ENCODE peak calls at places on chromosomes 2 and 18, in seven cellular contexts. U, J, I, T, D, N and E are unnamed samples.

GRCh38 chr2:47455411-47455810 is 52.5 kb downstream of the MSH2 start:
- DNase-seq in U (no peak), J (no peak), I (no peak), T (no peak), D (no peak), N (no peak), E (no peak)

GRCh38 chr2:179675435-179675834 is 186.0 kb downstream of the ZNF385B start:
- DNase-seq in U (no peak), J (no peak), I (no peak), T (no peak), D (no peak), N (no peak), E (no peak)

GRCh38 chr2:191245046-191245868 is at the start of gene MYO1B:
- DNase-seq in U (peak), J (peak), I (no peak), T (peak), D (peak), N (peak), E (peak)

GRCh38 chr18:62486290-62486964 is 36.4 kb upstream of the ZCCHC2 start:
- DNase-seq in U (peak), J (peak), I (no peak), T (no peak), D (no peak), N (peak), E (no peak)

GRCh38 chr2:166344286-166345113 is 31.2 kb downstream of the SCN9A start:
- DNase-seq in U (no peak), J (no peak), I (no peak), T (no peak), D (no peak), N (no peak), E (no peak)

GRCh38 chr2:239690651-239691631 is 290.1 kb upstream of the HDAC4 start:
- DNase-seq in U (no peak), J (no peak), I (no peak), T (no peak), D (no peak), N (no peak), E (no peak)

GRCh38 chr2:215828528-215829184 is 184.7 kb downstream of the MREG start:
- DNase-seq in U (peak), J (peak), I (no peak), T (no peak), D (peak), N (peak), E (peak)

GRCh38 chr2:148257276-148257675 is 236.4 kb downstream of the MBD5 start:
- DNase-seq in U (no peak), J (no peak), I (no peak), T (no peak), D (no peak), N (no peak), E (no peak)

GRCh38 chr18:10566390-10566789 is 40.6 kb downstream of the NAPG start:
- DNase-seq in U (no peak), J (no peak), I (no peak), T (no peak), D (no peak), N (no peak), E (no peak)

GRCh38 chr2:64210816-64211215 is 66.6 kb upstream of the PELI1 start:
- DNase-seq in U (no peak), J (peak), I (no peak), T (no peak), D (no peak), N (no peak), E (no peak)

GRCh38 chr2:84038866-84039265 is 420.2 kb downstream of the SUCLG1 start:
- DNase-seq in U (no peak), J (no peak), I (no peak), T (no peak), D (no peak), N (no peak), E (peak)

GRCh38 chr18:31093880-31094279 is 8.3 kb downstream of the DSC2 start:
- DNase-seq in U (no peak), J (no peak), I (no peak), T (no peak), D (no peak), N (no peak), E (no peak)

GRCh38 chr2:39696838-39697237 is 31.1 kb downstream of the TMEM178A start:
- DNase-seq in U (peak), J (no peak), I (peak), T (no peak), D (peak), N (no peak), E (peak)

GRCh38 chr2:46122971-46123365 is 174.2 kb upstream of the EPAS1 start:
- DNase-seq in U (no peak), J (no peak), I (no peak), T (no peak), D (no peak), N (no peak), E (no peak)

GRCh38 chr2:184644685-184645084 is 46.4 kb downstream of the ZNF804A start:
- DNase-seq in U (no peak), J (no peak), I (no peak), T (no peak), D (no peak), N (no peak), E (no peak)

GRCh38 chr18:79679552-79680099 is at the start of gene CTDP1:
- DNase-seq in U (no peak), J (peak), I (peak), T (peak), D (peak), N (peak), E (peak)

GRCh38 chr2:173605994-173606393 is 251.3 kb downstream of the CDCA7 start:
- DNase-seq in U (no peak), J (no peak), I (no peak), T (no peak), D (no peak), N (no peak), E (no peak)

GRCh38 chr2:9002637-9003365 is 683 bp downstream of the MBOAT2 start:
- DNase-seq in U (peak), J (peak), I (peak), T (no peak), D (no peak), N (no peak), E (no peak)

GRCh38 chr2:135820003-135820618 is 16.9 kb downstream of the LCT start:
- DNase-seq in U (peak), J (no peak), I (no peak), T (peak), D (no peak), N (peak), E (no peak)

GRCh38 chr2:28377201-28377816 is 15.3 kb upstream of the FOSL2 start:
- DNase-seq in U (no peak), J (peak), I (no peak), T (no peak), D (no peak), N (no peak), E (no peak)

GRCh38 chr2:53777134-53777533 is 9.5 kb downstream of the CHAC2 start:
- DNase-seq in U (no peak), J (no peak), I (no peak), T (no peak), D (no peak), N (no peak), E (no peak)

GRCh38 chr2:46031124-46031523 is 266.1 kb upstream of the EPAS1 start:
- DNase-seq in U (no peak), J (no peak), I (no peak), T (no peak), D (no peak), N (no peak), E (no peak)

GRCh38 chr2:135875491-135876065 is 665 bp downstream of the MCM6 start:
- DNase-seq in U (peak), J (peak), I (no peak), T (peak), D (peak), N (peak), E (no peak)

GRCh38 chr2:191114403-191114886 is 36.3 kb downstream of the STAT4 start:
- DNase-seq in U (no peak), J (no peak), I (no peak), T (peak), D (no peak), N (peak), E (no peak)

GRCh38 chr2:221262651-221263050 is 309.5 kb downstream of the EPHA4 start:
- DNase-seq in U (no peak), J (no peak), I (no peak), T (no peak), D (no peak), N (no peak), E (no peak)

GRCh38 chr2:195458936-195459335 is 198.1 kb upstream of the SLC39A10 start:
- DNase-seq in U (peak), J (no peak), I (no peak), T (no peak), D (no peak), N (no peak), E (no peak)

GRCh38 chr18:54125429-54125828 is 99.0 kb downstream of the MBD2 start:
- DNase-seq in U (no peak), J (no peak), I (no peak), T (no peak), D (no peak), N (no peak), E (no peak)

GRCh38 chr2:26144953-26145680 is 27.8 kb upstream of the GAREM2 start:
- DNase-seq in U (peak), J (peak), I (peak), T (peak), D (peak), N (peak), E (no peak)

GRCh38 chr18:7946724-7947377 is 379.7 kb downstream of the PTPRM start:
- DNase-seq in U (peak), J (peak), I (peak), T (no peak), D (peak), N (peak), E (peak)

GRCh38 chr2:217382794-217383193 is 522.9 kb upstream of the TNP1 start:
- DNase-seq in U (no peak), J (no peak), I (no peak), T (no peak), D (no peak), N (no peak), E (no peak)

GRCh38 chr2:149075868-149076267 is 37.4 kb downstream of the LYPD6B start:
- DNase-seq in U (peak), J (no peak), I (no peak), T (no peak), D (no peak), N (no peak), E (no peak)

GRCh38 chr18:11078491-11078890 is 70.9 kb downstream of the PIEZO2 start:
- DNase-seq in U (no peak), J (no peak), I (no peak), T (no peak), D (no peak), N (no peak), E (no peak)

GRCh38 chr2:10048501-10049171 is 5.3 kb downstream of the KLF11 start:
- DNase-seq in U (peak), J (no peak), I (peak), T (no peak), D (peak), N (peak), E (peak)

GRCh38 chr2:143469323-143469722 is 340.1 kb downstream of the ARHGAP15 start:
- DNase-seq in U (no peak), J (no peak), I (no peak), T (no peak), D (no peak), N (no peak), E (no peak)

GRCh38 chr2:150491943-150492342 is 4.5 kb upstream of the RND3 start:
- DNase-seq in U (peak), J (no peak), I (no peak), T (no peak), D (no peak), N (no peak), E (no peak)

GRCh38 chr18:79402977-79403722 is 7.4 kb downstream of the NFATC1 start:
- DNase-seq in U (no peak), J (peak), I (peak), T (peak), D (peak), N (no peak), E (no peak)

GRCh38 chr2:101348851-101349250 is 38.5 kb downstream of the CREG2 start:
- DNase-seq in U (no peak), J (no peak), I (no peak), T (no peak), D (no peak), N (no peak), E (no peak)

GRCh38 chr2:38997784-38998183 is 108.1 kb downstream of the ARHGEF33 start:
- DNase-seq in U (peak), J (no peak), I (no peak), T (no peak), D (no peak), N (no peak), E (no peak)

GRCh38 chr2:183166210-183166609 is 42.0 kb downstream of the NUP35 start:
- DNase-seq in U (no peak), J (no peak), I (no peak), T (no peak), D (no peak), N (no peak), E (no peak)